ENCODE peak calls at places on chromosomes 16 and 17, in seven cellular contexts. One of them, this sample, is unnamed.

GRCh38 chr17:17484451-17484899 is 7.7 kb downstream of the MED9 start:
- DNase-seq in testis: no peak
- DNase-seq in CD4-positive, alpha-beta memory T cell: no peak
- DNase-seq in HCT116: no peak
- DNase-seq in fibroblast of the aortic adventitia: no peak
- DNase-seq in cardiac muscle cell: no peak
- DNase-seq in fibroblast of mammary gland: peak; percentile 50
- DNase-seq in this sample: no peak

GRCh38 chr16:23952128-23953041 is 116.6 kb downstream of the PRKCB start:
- DNase-seq in testis: peak; percentile 68
- DNase-seq in CD4-positive, alpha-beta memory T cell: no peak
- DNase-seq in HCT116: no peak
- DNase-seq in fibroblast of the aortic adventitia: no peak
- DNase-seq in cardiac muscle cell: peak; percentile 39
- DNase-seq in fibroblast of mammary gland: peak; percentile 1
- DNase-seq in this sample: peak; percentile 9

GRCh38 chr17:35807371-35808144 is 1.7 kb upstream of the TAF15 start:
- DNase-seq in testis: no peak
- DNase-seq in CD4-positive, alpha-beta memory T cell: no peak
- DNase-seq in HCT116: no peak
- DNase-seq in fibroblast of the aortic adventitia: peak; percentile 68
- DNase-seq in cardiac muscle cell: no peak
- DNase-seq in fibroblast of mammary gland: peak; percentile 53
- DNase-seq in this sample: no peak

GRCh38 chr16:47940466-47940865 is 215.3 kb downstream of the ABCC12 start:
- DNase-seq in testis: no peak
- DNase-seq in CD4-positive, alpha-beta memory T cell: no peak
- DNase-seq in HCT116: no peak
- DNase-seq in fibroblast of the aortic adventitia: no peak
- DNase-seq in cardiac muscle cell: no peak
- DNase-seq in fibroblast of mammary gland: no peak
- DNase-seq in this sample: no peak

GRCh38 chr17:35786941-35787432 is 8.5 kb downstream of the MMP28 start:
- DNase-seq in testis: no peak
- DNase-seq in CD4-positive, alpha-beta memory T cell: no peak
- DNase-seq in HCT116: no peak
- DNase-seq in fibroblast of the aortic adventitia: no peak
- DNase-seq in cardiac muscle cell: peak; percentile 49
- DNase-seq in fibroblast of mammary gland: peak; percentile 62
- DNase-seq in this sample: no peak

GRCh38 chr17:57586099-57586702 is 158.9 kb downstream of the CCDC182 start:
- DNase-seq in testis: no peak
- DNase-seq in CD4-positive, alpha-beta memory T cell: no peak
- DNase-seq in HCT116: no peak
- DNase-seq in fibroblast of the aortic adventitia: no peak
- DNase-seq in cardiac muscle cell: no peak
- DNase-seq in fibroblast of mammary gland: no peak
- DNase-seq in this sample: no peak

GRCh38 chr16:76955629-76956028 is 235.4 kb upstream of the MON1B start:
- DNase-seq in testis: no peak
- DNase-seq in CD4-positive, alpha-beta memory T cell: no peak
- DNase-seq in HCT116: no peak
- DNase-seq in fibroblast of the aortic adventitia: peak; percentile 26
- DNase-seq in cardiac muscle cell: no peak
- DNase-seq in fibroblast of mammary gland: peak; percentile 44
- DNase-seq in this sample: no peak

GRCh38 chr17:76547183-76547641 is 7.4 kb downstream of the PRCD start:
- DNase-seq in testis: peak; percentile 70
- DNase-seq in CD4-positive, alpha-beta memory T cell: peak; percentile 62
- DNase-seq in HCT116: no peak
- DNase-seq in fibroblast of the aortic adventitia: peak; percentile 79
- DNase-seq in cardiac muscle cell: peak; percentile 80
- DNase-seq in fibroblast of mammary gland: peak; percentile 90
- DNase-seq in this sample: peak; percentile 70

GRCh38 chr16:47734987-47735594 is 274.0 kb downstream of the PHKB start:
- DNase-seq in testis: no peak
- DNase-seq in CD4-positive, alpha-beta memory T cell: no peak
- DNase-seq in HCT116: no peak
- DNase-seq in fibroblast of the aortic adventitia: peak; percentile 23
- DNase-seq in cardiac muscle cell: no peak
- DNase-seq in fibroblast of mammary gland: no peak
- DNase-seq in this sample: no peak

GRCh38 chr17:8941980-8942617 is 23.4 kb downstream of the PIK3R5 start:
- DNase-seq in testis: no peak
- DNase-seq in CD4-positive, alpha-beta memory T cell: peak; percentile 38
- DNase-seq in HCT116: no peak
- DNase-seq in fibroblast of the aortic adventitia: no peak
- DNase-seq in cardiac muscle cell: no peak
- DNase-seq in fibroblast of mammary gland: no peak
- DNase-seq in this sample: no peak

GRCh38 chr17:48753794-48754499 is 25.4 kb upstream of the HOXB13 start:
- DNase-seq in testis: no peak
- DNase-seq in CD4-positive, alpha-beta memory T cell: no peak
- DNase-seq in HCT116: no peak
- DNase-seq in fibroblast of the aortic adventitia: no peak
- DNase-seq in cardiac muscle cell: no peak
- DNase-seq in fibroblast of mammary gland: peak; percentile 14
- DNase-seq in this sample: peak; percentile 54

GRCh38 chr17:77332981-77333685 is 192.4 kb downstream of the SEC14L1 start:
- DNase-seq in testis: peak; percentile 11
- DNase-seq in CD4-positive, alpha-beta memory T cell: no peak
- DNase-seq in HCT116: no peak
- DNase-seq in fibroblast of the aortic adventitia: peak; percentile 92
- DNase-seq in cardiac muscle cell: no peak
- DNase-seq in fibroblast of mammary gland: peak; percentile 98
- DNase-seq in this sample: no peak

GRCh38 chr16:85316321-85316919 is 204.1 kb upstream of the CIBAR2 start:
- DNase-seq in testis: peak; percentile 73
- DNase-seq in CD4-positive, alpha-beta memory T cell: no peak
- DNase-seq in HCT116: peak; percentile 83
- DNase-seq in fibroblast of the aortic adventitia: peak; percentile 63
- DNase-seq in cardiac muscle cell: peak; percentile 80
- DNase-seq in fibroblast of mammary gland: peak; percentile 56
- DNase-seq in this sample: peak; percentile 85

GRCh38 chr17:7839890-7840260 is 5.9 kb downstream of the KDM6B start:
- DNase-seq in testis: no peak
- DNase-seq in CD4-positive, alpha-beta memory T cell: no peak
- DNase-seq in HCT116: no peak
- DNase-seq in fibroblast of the aortic adventitia: peak; percentile 60
- DNase-seq in cardiac muscle cell: peak; percentile 35
- DNase-seq in fibroblast of mammary gland: peak; percentile 48
- DNase-seq in this sample: no peak

GRCh38 chr16:68503334-68503733 is 35.8 kb upstream of the ZFP90 start:
- DNase-seq in testis: no peak
- DNase-seq in CD4-positive, alpha-beta memory T cell: no peak
- DNase-seq in HCT116: no peak
- DNase-seq in fibroblast of the aortic adventitia: no peak
- DNase-seq in cardiac muscle cell: no peak
- DNase-seq in fibroblast of mammary gland: peak; percentile 28
- DNase-seq in this sample: no peak

GRCh38 chr17:40582328-40582901 is 17.1 kb upstream of the CCR7 start:
- DNase-seq in testis: no peak
- DNase-seq in CD4-positive, alpha-beta memory T cell: peak; percentile 74
- DNase-seq in HCT116: no peak
- DNase-seq in fibroblast of the aortic adventitia: no peak
- DNase-seq in cardiac muscle cell: no peak
- DNase-seq in fibroblast of mammary gland: no peak
- DNase-seq in this sample: peak; percentile 34

GRCh38 chr16:49513040-49513439 is 139.4 kb downstream of the C16orf78 start:
- DNase-seq in testis: no peak
- DNase-seq in CD4-positive, alpha-beta memory T cell: no peak
- DNase-seq in HCT116: no peak
- DNase-seq in fibroblast of the aortic adventitia: peak; percentile 10
- DNase-seq in cardiac muscle cell: no peak
- DNase-seq in fibroblast of mammary gland: peak; percentile 4
- DNase-seq in this sample: peak; percentile 58

GRCh38 chr16:50335198-50335958 is 33.4 kb downstream of the BRD7 start:
- DNase-seq in testis: no peak
- DNase-seq in CD4-positive, alpha-beta memory T cell: peak; percentile 71
- DNase-seq in HCT116: no peak
- DNase-seq in fibroblast of the aortic adventitia: no peak
- DNase-seq in cardiac muscle cell: no peak
- DNase-seq in fibroblast of mammary gland: peak; percentile 24
- DNase-seq in this sample: no peak

GRCh38 chr16:79265701-79266100 is 334.8 kb downstream of the MAF start:
- DNase-seq in testis: no peak
- DNase-seq in CD4-positive, alpha-beta memory T cell: no peak
- DNase-seq in HCT116: no peak
- DNase-seq in fibroblast of the aortic adventitia: no peak
- DNase-seq in cardiac muscle cell: no peak
- DNase-seq in fibroblast of mammary gland: no peak
- DNase-seq in this sample: no peak

GRCh38 chr17:5919104-5919503 is 151.1 kb upstream of the WSCD1 start:
- DNase-seq in testis: no peak
- DNase-seq in CD4-positive, alpha-beta memory T cell: no peak
- DNase-seq in HCT116: no peak
- DNase-seq in fibroblast of the aortic adventitia: no peak
- DNase-seq in cardiac muscle cell: no peak
- DNase-seq in fibroblast of mammary gland: no peak
- DNase-seq in this sample: no peak

GRCh38 chr17:83007504-83008475 is 71.6 kb upstream of the METRNL start:
- DNase-seq in testis: no peak
- DNase-seq in CD4-positive, alpha-beta memory T cell: no peak
- DNase-seq in HCT116: no peak
- DNase-seq in fibroblast of the aortic adventitia: no peak
- DNase-seq in cardiac muscle cell: no peak
- DNase-seq in fibroblast of mammary gland: no peak
- DNase-seq in this sample: no peak

GRCh38 chr16:87734644-87735043 is 31.1 kb downstream of the KLHDC4 start:
- DNase-seq in testis: no peak
- DNase-seq in CD4-positive, alpha-beta memory T cell: no peak
- DNase-seq in HCT116: no peak
- DNase-seq in fibroblast of the aortic adventitia: no peak
- DNase-seq in cardiac muscle cell: no peak
- DNase-seq in fibroblast of mammary gland: no peak
- DNase-seq in this sample: no peak

GRCh38 chr17:68443974-68444464 is 13.3 kb downstream of the WIPI1 start:
- DNase-seq in testis: no peak
- DNase-seq in CD4-positive, alpha-beta memory T cell: no peak
- DNase-seq in HCT116: no peak
- DNase-seq in fibroblast of the aortic adventitia: no peak
- DNase-seq in cardiac muscle cell: no peak
- DNase-seq in fibroblast of mammary gland: peak; percentile 52
- DNase-seq in this sample: no peak

GRCh38 chr17:68437979-68438877 is 19.1 kb downstream of the WIPI1 start:
- DNase-seq in testis: no peak
- DNase-seq in CD4-positive, alpha-beta memory T cell: peak; percentile 55
- DNase-seq in HCT116: no peak
- DNase-seq in fibroblast of the aortic adventitia: peak; percentile 53
- DNase-seq in cardiac muscle cell: peak; percentile 65
- DNase-seq in fibroblast of mammary gland: no peak
- DNase-seq in this sample: peak; percentile 63

GRCh38 chr17:68439656-68440290 is 17.5 kb downstream of the WIPI1 start:
- DNase-seq in testis: no peak
- DNase-seq in CD4-positive, alpha-beta memory T cell: no peak
- DNase-seq in HCT116: no peak
- DNase-seq in fibroblast of the aortic adventitia: no peak
- DNase-seq in cardiac muscle cell: no peak
- DNase-seq in fibroblast of mammary gland: no peak
- DNase-seq in this sample: no peak

GRCh38 chr17:68441064-68441770 is 16.1 kb downstream of the WIPI1 start:
- DNase-seq in testis: no peak
- DNase-seq in CD4-positive, alpha-beta memory T cell: no peak
- DNase-seq in HCT116: no peak
- DNase-seq in fibroblast of the aortic adventitia: no peak
- DNase-seq in cardiac muscle cell: no peak
- DNase-seq in fibroblast of mammary gland: no peak
- DNase-seq in this sample: no peak

DNA sequence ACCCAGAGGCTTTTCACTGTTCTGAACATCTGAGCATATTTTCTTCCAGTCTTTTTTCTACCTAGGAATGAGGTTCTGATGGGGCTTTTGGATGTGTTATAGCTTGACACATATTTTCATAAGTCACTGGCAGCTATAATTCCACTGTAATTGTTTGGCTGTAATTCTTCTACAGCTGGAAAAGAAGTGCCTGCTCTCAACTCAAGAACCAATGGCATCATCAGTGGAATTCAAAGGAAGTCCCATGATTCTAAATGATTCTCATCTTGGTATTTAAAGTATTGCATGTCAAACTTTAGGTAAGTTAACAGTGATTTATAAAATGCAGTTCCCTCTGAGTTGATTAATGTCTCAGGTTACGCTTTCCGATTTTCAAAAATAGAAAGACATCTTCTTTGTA is 16.8 kb downstream of the WIPI1 start:
- DNase-seq in testis: no peak
- DNase-seq in CD4-positive, alpha-beta memory T cell: no peak
- DNase-seq in HCT116: no peak
- DNase-seq in fibroblast of the aortic adventitia: no peak
- DNase-seq in cardiac muscle cell: no peak
- DNase-seq in fibroblast of mammary gland: no peak
- DNase-seq in this sample: no peak
- H3K4me3 ChIP-seq in testis: no peak overlapping the region
- H3K4me3 ChIP-seq in CD4-positive, alpha-beta memory T cell: no peak overlapping the region
- H3K4me3 ChIP-seq in HCT116: no peak overlapping the region
- H3K4me3 ChIP-seq in fibroblast of the aortic adventitia: no peak overlapping the region
- H3K4me3 ChIP-seq in cardiac muscle cell: no peak overlapping the region
- H3K4me3 ChIP-seq in fibroblast of mammary gland: no peak overlapping the region
- H3K4me3 ChIP-seq in this sample: no peak overlapping the region

GRCh38 chr16:1534021-1535020 is 855 bp downstream of the TMEM204 start:
- DNase-seq in testis: no peak
- DNase-seq in CD4-positive, alpha-beta memory T cell: no peak
- DNase-seq in HCT116: no peak
- DNase-seq in fibroblast of the aortic adventitia: peak; percentile 56
- DNase-seq in cardiac muscle cell: no peak
- DNase-seq in fibroblast of mammary gland: peak; percentile 25
- DNase-seq in this sample: no peak
- H3K4me3 ChIP-seq in testis: peak overlapping the region; percentile 72
- H3K4me3 ChIP-seq in CD4-positive, alpha-beta memory T cell: peak overlapping the region; percentile 82
- H3K4me3 ChIP-seq in HCT116: no peak overlapping the region
- H3K4me3 ChIP-seq in fibroblast of the aortic adventitia: peak overlapping the region; percentile 87
- H3K4me3 ChIP-seq in cardiac muscle cell: no peak overlapping the region
- H3K4me3 ChIP-seq in fibroblast of mammary gland: peak overlapping the region; percentile 62
- H3K4me3 ChIP-seq in this sample: no peak overlapping the region

GRCh38 chr17:73835605-73836004 is 191.4 kb upstream of the SDK2 start:
- DNase-seq in testis: no peak
- DNase-seq in CD4-positive, alpha-beta memory T cell: no peak
- DNase-seq in HCT116: no peak
- DNase-seq in fibroblast of the aortic adventitia: no peak
- DNase-seq in cardiac muscle cell: no peak
- DNase-seq in fibroblast of mammary gland: no peak
- DNase-seq in this sample: no peak
- H3K4me3 ChIP-seq in testis: no peak overlapping the region
- H3K4me3 ChIP-seq in CD4-positive, alpha-beta memory T cell: no peak overlapping the region
- H3K4me3 ChIP-seq in HCT116: no peak overlapping the region
- H3K4me3 ChIP-seq in fibroblast of the aortic adventitia: no peak overlapping the region
- H3K4me3 ChIP-seq in cardiac muscle cell: no peak overlapping the region
- H3K4me3 ChIP-seq in fibroblast of mammary gland: no peak overlapping the region
- H3K4me3 ChIP-seq in this sample: no peak overlapping the region

DNA sequence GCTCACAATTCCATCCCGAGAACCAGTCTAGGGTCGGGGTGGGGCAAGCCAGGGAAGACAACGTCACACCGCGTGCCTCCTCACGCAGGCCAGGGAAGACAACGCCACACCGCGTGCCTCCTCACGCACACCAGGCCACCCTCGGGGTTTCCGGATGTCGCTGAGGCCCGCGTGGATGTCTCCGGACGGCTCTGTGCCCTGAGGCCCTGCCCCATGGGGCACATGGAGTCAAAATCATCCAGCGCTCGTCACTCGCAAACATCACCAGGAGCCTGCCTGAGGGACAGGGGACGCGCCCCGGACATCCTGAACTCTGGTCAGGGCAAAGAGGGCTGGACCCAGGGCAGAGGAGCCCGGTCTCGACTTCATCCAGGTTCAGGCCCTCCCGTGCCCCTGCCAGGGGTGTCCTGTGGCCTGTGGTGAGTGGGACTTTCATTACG is 3.7 kb downstream of the TMEM204 start:
- DNase-seq in testis: no peak
- DNase-seq in CD4-positive, alpha-beta memory T cell: no peak
- DNase-seq in HCT116: no peak
- DNase-seq in fibroblast of the aortic adventitia: no peak
- DNase-seq in cardiac muscle cell: no peak
- DNase-seq in fibroblast of mammary gland: no peak
- DNase-seq in this sample: no peak
- H3K4me3 ChIP-seq in testis: no peak overlapping the region
- H3K4me3 ChIP-seq in CD4-positive, alpha-beta memory T cell: no peak overlapping the region
- H3K4me3 ChIP-seq in HCT116: no peak overlapping the region
- H3K4me3 ChIP-seq in fibroblast of the aortic adventitia: no peak overlapping the region
- H3K4me3 ChIP-seq in cardiac muscle cell: no peak overlapping the region
- H3K4me3 ChIP-seq in fibroblast of mammary gland: no peak overlapping the region
- H3K4me3 ChIP-seq in this sample: no peak overlapping the region